ENCODE peak calls at places on chromosomes 16 and 17, in eight cellular contexts. One of them, this sample, is unnamed.

GRCh38 chr17:75864448-75864871 is 9.3 kb upstream of the WBP2 start:
- DNase-seq in AG04449: no peak
- DNase-seq in H9: peak; percentile 70
- DNase-seq in GM04503: no peak
- DNase-seq in cardiac fibroblast: peak; percentile 88
- DNase-seq in Daoy: peak; percentile 68
- DNase-seq in NCI-H510A treated with DMSO at 0.1 percent for 48 hours: peak; percentile 41
- DNase-seq in stimulated activated CD4-positive, alpha-beta T cell treated with anti-CD3 and anti-CD28 coated beads, Interleukin-1b, Interleukin-23, amount 100 ng/mL, for 1 hour: no peak
- DNase-seq in this sample: no peak

GRCh38 chr17:78999056-78999768 is 10.4 kb downstream of the CANT1 start:
- DNase-seq in AG04449: no peak
- DNase-seq in H9: no peak
- DNase-seq in cardiac fibroblast: no peak
- DNase-seq in Daoy: no peak
- DNase-seq in stimulated activated CD4-positive, alpha-beta T cell treated with anti-CD3 and anti-CD28 coated beads, Interleukin-1b, Interleukin-23, amount 100 ng/mL, for 1 hour: no peak
- DNase-seq in NCI-H510A treated with DMSO at 0.1 percent for 48 hours: no peak
- DNase-seq in GM04503: no peak
- DNase-seq in this sample: no peak

GRCh38 chr16:30485818-30486436 is 13.4 kb downstream of the ITGAL start:
- DNase-seq in stimulated activated CD4-positive, alpha-beta T cell treated with anti-CD3 and anti-CD28 coated beads, Interleukin-1b, Interleukin-23, amount 100 ng/mL, for 1 hour: no peak
- DNase-seq in GM04503: no peak
- DNase-seq in Daoy: peak; percentile 6
- DNase-seq in AG04449: no peak
- DNase-seq in NCI-H510A treated with DMSO at 0.1 percent for 48 hours: no peak
- DNase-seq in H9: no peak
- DNase-seq in cardiac fibroblast: no peak
- DNase-seq in this sample: no peak

GRCh38 chr16:27740496-27741201 is 190.7 kb downstream of the KATNIP start:
- DNase-seq in GM04503: no peak
- DNase-seq in H9: no peak
- DNase-seq in stimulated activated CD4-positive, alpha-beta T cell treated with anti-CD3 and anti-CD28 coated beads, Interleukin-1b, Interleukin-23, amount 100 ng/mL, for 1 hour: no peak
- DNase-seq in AG04449: no peak
- DNase-seq in Daoy: peak; percentile 70
- DNase-seq in NCI-H510A treated with DMSO at 0.1 percent for 48 hours: no peak
- DNase-seq in cardiac fibroblast: no peak
- DNase-seq in this sample: no peak

GRCh38 chr17:75854881-75855309 is 240 bp downstream of the WBP2 start:
- DNase-seq in H9: no peak
- DNase-seq in GM04503: no peak
- DNase-seq in Daoy: no peak
- DNase-seq in stimulated activated CD4-positive, alpha-beta T cell treated with anti-CD3 and anti-CD28 coated beads, Interleukin-1b, Interleukin-23, amount 100 ng/mL, for 1 hour: peak; percentile 39
- DNase-seq in cardiac fibroblast: peak; percentile 19
- DNase-seq in NCI-H510A treated with DMSO at 0.1 percent for 48 hours: no peak
- DNase-seq in AG04449: no peak
- DNase-seq in this sample: no peak

GRCh38 chr17:14745541-14745940 is 444.7 kb downstream of the HS3ST3B1 start:
- DNase-seq in NCI-H510A treated with DMSO at 0.1 percent for 48 hours: no peak
- DNase-seq in stimulated activated CD4-positive, alpha-beta T cell treated with anti-CD3 and anti-CD28 coated beads, Interleukin-1b, Interleukin-23, amount 100 ng/mL, for 1 hour: no peak
- DNase-seq in H9: no peak
- DNase-seq in AG04449: no peak
- DNase-seq in Daoy: no peak
- DNase-seq in cardiac fibroblast: peak; percentile 73
- DNase-seq in GM04503: no peak
- DNase-seq in this sample: no peak

GRCh38 chr17:38539386-38539785 is 66.4 kb downstream of the SRCIN1 start:
- DNase-seq in NCI-H510A treated with DMSO at 0.1 percent for 48 hours: peak; percentile 77
- DNase-seq in Daoy: no peak
- DNase-seq in AG04449: no peak
- DNase-seq in H9: no peak
- DNase-seq in stimulated activated CD4-positive, alpha-beta T cell treated with anti-CD3 and anti-CD28 coated beads, Interleukin-1b, Interleukin-23, amount 100 ng/mL, for 1 hour: no peak
- DNase-seq in cardiac fibroblast: no peak
- DNase-seq in GM04503: no peak
- DNase-seq in this sample: peak; percentile 81

GRCh38 chr17:46811978-46812583 is 6.4 kb downstream of the WNT3 start:
- DNase-seq in AG04449: peak; percentile 50
- DNase-seq in GM04503: peak; percentile 64
- DNase-seq in cardiac fibroblast: no peak
- DNase-seq in stimulated activated CD4-positive, alpha-beta T cell treated with anti-CD3 and anti-CD28 coated beads, Interleukin-1b, Interleukin-23, amount 100 ng/mL, for 1 hour: no peak
- DNase-seq in Daoy: peak; percentile 58
- DNase-seq in NCI-H510A treated with DMSO at 0.1 percent for 48 hours: no peak
- DNase-seq in H9: no peak
- DNase-seq in this sample: no peak

GRCh38 chr16:88815901-88816589 is 4.3 kb upstream of the APRT start:
- DNase-seq in AG04449: no peak
- DNase-seq in GM04503: no peak
- DNase-seq in cardiac fibroblast: no peak
- DNase-seq in Daoy: peak; percentile 64
- DNase-seq in stimulated activated CD4-positive, alpha-beta T cell treated with anti-CD3 and anti-CD28 coated beads, Interleukin-1b, Interleukin-23, amount 100 ng/mL, for 1 hour: no peak
- DNase-seq in NCI-H510A treated with DMSO at 0.1 percent for 48 hours: peak; percentile 7
- DNase-seq in H9: peak; percentile 76
- DNase-seq in this sample: peak; percentile 5

GRCh38 chr17:76542984-76543383 is 3.1 kb downstream of the PRCD start:
- DNase-seq in cardiac fibroblast: no peak
- DNase-seq in NCI-H510A treated with DMSO at 0.1 percent for 48 hours: no peak
- DNase-seq in stimulated activated CD4-positive, alpha-beta T cell treated with anti-CD3 and anti-CD28 coated beads, Interleukin-1b, Interleukin-23, amount 100 ng/mL, for 1 hour: no peak
- DNase-seq in AG04449: no peak
- DNase-seq in H9: no peak
- DNase-seq in Daoy: no peak
- DNase-seq in GM04503: no peak
- DNase-seq in this sample: no peak

GRCh38 chr16:83701494-83701893 is 106.3 kb upstream of the HSBP1 start:
- DNase-seq in stimulated activated CD4-positive, alpha-beta T cell treated with anti-CD3 and anti-CD28 coated beads, Interleukin-1b, Interleukin-23, amount 100 ng/mL, for 1 hour: no peak
- DNase-seq in Daoy: peak; percentile 57
- DNase-seq in H9: peak; percentile 78
- DNase-seq in NCI-H510A treated with DMSO at 0.1 percent for 48 hours: no peak
- DNase-seq in GM04503: no peak
- DNase-seq in cardiac fibroblast: peak; percentile 46
- DNase-seq in AG04449: no peak
- DNase-seq in this sample: no peak

GRCh38 chr17:82382933-82383255 is 11.3 kb downstream of the UTS2R start:
- DNase-seq in cardiac fibroblast: no peak
- DNase-seq in Daoy: no peak
- DNase-seq in GM04503: no peak
- DNase-seq in stimulated activated CD4-positive, alpha-beta T cell treated with anti-CD3 and anti-CD28 coated beads, Interleukin-1b, Interleukin-23, amount 100 ng/mL, for 1 hour: no peak
- DNase-seq in AG04449: no peak
- DNase-seq in H9: no peak
- DNase-seq in NCI-H510A treated with DMSO at 0.1 percent for 48 hours: no peak
- DNase-seq in this sample: no peak

GRCh38 chr16:66293207-66293735 is 73.2 kb upstream of the CDH5 start:
- DNase-seq in H9: peak; percentile 14
- DNase-seq in cardiac fibroblast: no peak
- DNase-seq in stimulated activated CD4-positive, alpha-beta T cell treated with anti-CD3 and anti-CD28 coated beads, Interleukin-1b, Interleukin-23, amount 100 ng/mL, for 1 hour: no peak
- DNase-seq in GM04503: no peak
- DNase-seq in Daoy: no peak
- DNase-seq in AG04449: no peak
- DNase-seq in NCI-H510A treated with DMSO at 0.1 percent for 48 hours: no peak
- DNase-seq in this sample: no peak

GRCh38 chr16:47110939-47111338 is 32.8 kb downstream of the NETO2 start:
- DNase-seq in Daoy: no peak
- DNase-seq in stimulated activated CD4-positive, alpha-beta T cell treated with anti-CD3 and anti-CD28 coated beads, Interleukin-1b, Interleukin-23, amount 100 ng/mL, for 1 hour: no peak
- DNase-seq in H9: no peak
- DNase-seq in GM04503: no peak
- DNase-seq in NCI-H510A treated with DMSO at 0.1 percent for 48 hours: no peak
- DNase-seq in AG04449: no peak
- DNase-seq in cardiac fibroblast: peak; percentile 4
- DNase-seq in this sample: no peak

GRCh38 chr16:6081320-6081976 is 983.9 kb upstream of the EEF2KMT start:
- DNase-seq in cardiac fibroblast: peak; percentile 3
- DNase-seq in Daoy: peak; percentile 14
- DNase-seq in stimulated activated CD4-positive, alpha-beta T cell treated with anti-CD3 and anti-CD28 coated beads, Interleukin-1b, Interleukin-23, amount 100 ng/mL, for 1 hour: no peak
- DNase-seq in NCI-H510A treated with DMSO at 0.1 percent for 48 hours: no peak
- DNase-seq in H9: peak; percentile 68
- DNase-seq in GM04503: no peak
- DNase-seq in AG04449: no peak
- DNase-seq in this sample: no peak

GRCh38 chr16:12271006-12271405 is 294.5 kb downstream of the SNX29 start:
- DNase-seq in NCI-H510A treated with DMSO at 0.1 percent for 48 hours: no peak
- DNase-seq in GM04503: peak; percentile 5
- DNase-seq in stimulated activated CD4-positive, alpha-beta T cell treated with anti-CD3 and anti-CD28 coated beads, Interleukin-1b, Interleukin-23, amount 100 ng/mL, for 1 hour: no peak
- DNase-seq in H9: peak; percentile 69
- DNase-seq in cardiac fibroblast: peak; percentile 36
- DNase-seq in Daoy: peak; percentile 53
- DNase-seq in AG04449: no peak
- DNase-seq in this sample: no peak

GRCh38 chr17:16989230-16989952 is 17.5 kb upstream of the TNFRSF13B start:
- DNase-seq in Daoy: no peak
- DNase-seq in NCI-H510A treated with DMSO at 0.1 percent for 48 hours: no peak
- DNase-seq in cardiac fibroblast: no peak
- DNase-seq in stimulated activated CD4-positive, alpha-beta T cell treated with anti-CD3 and anti-CD28 coated beads, Interleukin-1b, Interleukin-23, amount 100 ng/mL, for 1 hour: no peak
- DNase-seq in H9: peak; percentile 25
- DNase-seq in GM04503: no peak
- DNase-seq in AG04449: no peak
- DNase-seq in this sample: no peak

GRCh38 chr17:16442594-16443389 is 27.4 kb downstream of the TRPV2 start:
- DNase-seq in cardiac fibroblast: peak; percentile 28
- DNase-seq in Daoy: no peak
- DNase-seq in NCI-H510A treated with DMSO at 0.1 percent for 48 hours: no peak
- DNase-seq in H9: peak; percentile 47
- DNase-seq in stimulated activated CD4-positive, alpha-beta T cell treated with anti-CD3 and anti-CD28 coated beads, Interleukin-1b, Interleukin-23, amount 100 ng/mL, for 1 hour: no peak
- DNase-seq in AG04449: no peak
- DNase-seq in GM04503: no peak
- DNase-seq in this sample: no peak

GRCh38 chr17:42421479-42422332 is 1.4 kb downstream of the CAVIN1 start:
- DNase-seq in NCI-H510A treated with DMSO at 0.1 percent for 48 hours: no peak
- DNase-seq in Daoy: peak; percentile 79
- DNase-seq in H9: peak; percentile 57
- DNase-seq in cardiac fibroblast: peak; percentile 63
- DNase-seq in GM04503: no peak
- DNase-seq in stimulated activated CD4-positive, alpha-beta T cell treated with anti-CD3 and anti-CD28 coated beads, Interleukin-1b, Interleukin-23, amount 100 ng/mL, for 1 hour: no peak
- DNase-seq in AG04449: no peak
- DNase-seq in this sample: no peak

GRCh38 chr16:70687172-70687531 is 1.3 kb upstream of the MTSS2 start:
- DNase-seq in H9: no peak
- DNase-seq in stimulated activated CD4-positive, alpha-beta T cell treated with anti-CD3 and anti-CD28 coated beads, Interleukin-1b, Interleukin-23, amount 100 ng/mL, for 1 hour: no peak
- DNase-seq in AG04449: no peak
- DNase-seq in GM04503: no peak
- DNase-seq in NCI-H510A treated with DMSO at 0.1 percent for 48 hours: no peak
- DNase-seq in Daoy: no peak
- DNase-seq in cardiac fibroblast: no peak
- DNase-seq in this sample: no peak

GRCh38 chr17:82772026-82772425 is 20.2 kb downstream of the TBCD start:
- DNase-seq in AG04449: peak; percentile 45
- DNase-seq in NCI-H510A treated with DMSO at 0.1 percent for 48 hours: no peak
- DNase-seq in stimulated activated CD4-positive, alpha-beta T cell treated with anti-CD3 and anti-CD28 coated beads, Interleukin-1b, Interleukin-23, amount 100 ng/mL, for 1 hour: no peak
- DNase-seq in Daoy: no peak
- DNase-seq in cardiac fibroblast: peak; percentile 87
- DNase-seq in GM04503: peak; percentile 71
- DNase-seq in H9: no peak
- DNase-seq in this sample: peak; percentile 37

GRCh38 chr17:49523196-49523595 is 28.1 kb downstream of the NGFR start:
- DNase-seq in cardiac fibroblast: no peak
- DNase-seq in AG04449: no peak
- DNase-seq in stimulated activated CD4-positive, alpha-beta T cell treated with anti-CD3 and anti-CD28 coated beads, Interleukin-1b, Interleukin-23, amount 100 ng/mL, for 1 hour: no peak
- DNase-seq in NCI-H510A treated with DMSO at 0.1 percent for 48 hours: no peak
- DNase-seq in Daoy: no peak
- DNase-seq in H9: peak; percentile 18
- DNase-seq in GM04503: no peak
- DNase-seq in this sample: no peak

GRCh38 chr16:16857603-16858283 is 478.8 kb downstream of the NPIPA7 start:
- DNase-seq in cardiac fibroblast: peak; percentile 0
- DNase-seq in stimulated activated CD4-positive, alpha-beta T cell treated with anti-CD3 and anti-CD28 coated beads, Interleukin-1b, Interleukin-23, amount 100 ng/mL, for 1 hour: no peak
- DNase-seq in AG04449: no peak
- DNase-seq in Daoy: peak; percentile 85
- DNase-seq in GM04503: no peak
- DNase-seq in H9: no peak
- DNase-seq in NCI-H510A treated with DMSO at 0.1 percent for 48 hours: peak; percentile 99
- DNase-seq in this sample: peak; percentile 73

GRCh38 chr17:4594406-4595349 is 10.3 kb downstream of the SMTNL2 start:
- DNase-seq in AG04449: no peak
- DNase-seq in NCI-H510A treated with DMSO at 0.1 percent for 48 hours: peak; percentile 22
- DNase-seq in stimulated activated CD4-positive, alpha-beta T cell treated with anti-CD3 and anti-CD28 coated beads, Interleukin-1b, Interleukin-23, amount 100 ng/mL, for 1 hour: no peak
- DNase-seq in Daoy: no peak
- DNase-seq in H9: peak; percentile 90
- DNase-seq in cardiac fibroblast: no peak
- DNase-seq in GM04503: no peak
- DNase-seq in this sample: no peak

GRCh38 chr17:4823373-4824089 is 9.6 kb upstream of the MINK1 start:
- DNase-seq in GM04503: no peak
- DNase-seq in NCI-H510A treated with DMSO at 0.1 percent for 48 hours: peak; percentile 23
- DNase-seq in Daoy: no peak
- DNase-seq in cardiac fibroblast: no peak
- DNase-seq in stimulated activated CD4-positive, alpha-beta T cell treated with anti-CD3 and anti-CD28 coated beads, Interleukin-1b, Interleukin-23, amount 100 ng/mL, for 1 hour: no peak
- DNase-seq in H9: no peak
- DNase-seq in AG04449: no peak
- DNase-seq in this sample: peak; percentile 39

GRCh38 chr17:61393904-61394629 is 5.6 kb upstream of the TBX2 start:
- DNase-seq in stimulated activated CD4-positive, alpha-beta T cell treated with anti-CD3 and anti-CD28 coated beads, Interleukin-1b, Interleukin-23, amount 100 ng/mL, for 1 hour: no peak
- DNase-seq in AG04449: no peak
- DNase-seq in H9: no peak
- DNase-seq in Daoy: no peak
- DNase-seq in NCI-H510A treated with DMSO at 0.1 percent for 48 hours: no peak
- DNase-seq in cardiac fibroblast: peak; percentile 31
- DNase-seq in GM04503: no peak
- DNase-seq in this sample: no peak

GRCh38 chr16:10594312-10594950 is 14.0 kb upstream of the EMP2 start:
- DNase-seq in cardiac fibroblast: no peak
- DNase-seq in H9: no peak
- DNase-seq in GM04503: no peak
- DNase-seq in AG04449: no peak
- DNase-seq in stimulated activated CD4-positive, alpha-beta T cell treated with anti-CD3 and anti-CD28 coated beads, Interleukin-1b, Interleukin-23, amount 100 ng/mL, for 1 hour: no peak
- DNase-seq in Daoy: no peak
- DNase-seq in NCI-H510A treated with DMSO at 0.1 percent for 48 hours: peak; percentile 86
- DNase-seq in this sample: peak; percentile 98

GRCh38 chr17:37774508-37774907 is 29.6 kb upstream of the HNF1B start:
- DNase-seq in AG04449: no peak
- DNase-seq in stimulated activated CD4-positive, alpha-beta T cell treated with anti-CD3 and anti-CD28 coated beads, Interleukin-1b, Interleukin-23, amount 100 ng/mL, for 1 hour: no peak
- DNase-seq in cardiac fibroblast: no peak
- DNase-seq in Daoy: no peak
- DNase-seq in GM04503: no peak
- DNase-seq in H9: no peak
- DNase-seq in NCI-H510A treated with DMSO at 0.1 percent for 48 hours: no peak
- DNase-seq in this sample: no peak

GRCh38 chr17:44402564-44403172 is 13.2 kb upstream of the ITGA2B start:
- DNase-seq in AG04449: no peak
- DNase-seq in stimulated activated CD4-positive, alpha-beta T cell treated with anti-CD3 and anti-CD28 coated beads, Interleukin-1b, Interleukin-23, amount 100 ng/mL, for 1 hour: no peak
- DNase-seq in Daoy: no peak
- DNase-seq in NCI-H510A treated with DMSO at 0.1 percent for 48 hours: no peak
- DNase-seq in cardiac fibroblast: no peak
- DNase-seq in GM04503: no peak
- DNase-seq in H9: no peak
- DNase-seq in this sample: no peak

GRCh38 chr16:72111653-72112451 is 18.2 kb downstream of the DHX38 start:
- DNase-seq in H9: no peak
- DNase-seq in Daoy: peak; percentile 24
- DNase-seq in stimulated activated CD4-positive, alpha-beta T cell treated with anti-CD3 and anti-CD28 coated beads, Interleukin-1b, Interleukin-23, amount 100 ng/mL, for 1 hour: no peak
- DNase-seq in AG04449: no peak
- DNase-seq in cardiac fibroblast: no peak
- DNase-seq in GM04503: no peak
- DNase-seq in NCI-H510A treated with DMSO at 0.1 percent for 48 hours: no peak
- DNase-seq in this sample: no peak